ENCODE peak calls at places on chromosomes 7 and 10, in four cellular contexts. S is LoVo, B is epithelial cell of esophagus, R is Peyer's patch. Z is an unnamed sample.
A peak's percentile ranks its signal among the peaks of the same experiment; 100 is the strongest.

GRCh38 chr7:142240546-142240945 is 17.3 kb downstream of the PRSS58 start:
- DNase-seq in S (no peak), B (no peak), R (no peak), Z (no peak)

GRCh38 chr7:73969991-73970390 is 58.0 kb upstream of the ELN start:
- DNase-seq in B (no peak), S (no peak), R (no peak), Z (no peak)

GRCh38 chr7:44380831-44381493 is 55.6 kb upstream of the CAMK2B start:
- DNase-seq in B (peak; percentile 24), R (no peak), S (no peak), Z (no peak)

GRCh38 chr10:110010076-110011069 is 2.6 kb downstream of the ADD3 start:
- DNase-seq in B (no peak), R (no peak), S (no peak), Z (peak; percentile 82)

GRCh38 chr7:73482746-73483145 is 39.3 kb downstream of the BAZ1B start:
- DNase-seq in S (no peak), B (no peak), R (no peak), Z (no peak)

GRCh38 chr7:24783731-24784130 is 26.5 kb upstream of the GSDME start:
- DNase-seq in B (no peak), S (no peak), R (no peak), Z (no peak)

GRCh38 chr10:110221721-110222261 is 14.4 kb downstream of the MXI1 start:
- DNase-seq in S (peak; percentile 15), B (peak; percentile 92), R (peak; percentile 84), Z (peak; percentile 67)

GRCh38 chr7:139673230-139673629 is 104.6 kb downstream of the HIPK2 start:
- DNase-seq in B (no peak), S (no peak), R (peak; percentile 62), Z (no peak)

GRCh38 chr7:74633451-74633921 is 24.0 kb upstream of the GTF2I start:
- DNase-seq in R (no peak), S (peak; percentile 57), B (no peak), Z (no peak)

GRCh38 chr7:22726849-22727792 is at the start of gene IL6:
- DNase-seq in S (peak; percentile 26), R (peak; percentile 77), B (peak; percentile 81), Z (no peak)

GRCh38 chr7:155896531-155897263 is 84.4 kb upstream of the SHH start:
- DNase-seq in S (peak; percentile 81), R (no peak), B (no peak), Z (no peak)

GRCh38 chr7:112084506-112084905 is 121.7 kb downstream of the DOCK4 start:
- DNase-seq in S (no peak), R (no peak), B (peak; percentile 19), Z (no peak)

GRCh38 chr10:1992930-1993329 is 255.6 kb upstream of the ADARB2 start:
- DNase-seq in S (no peak), R (no peak), B (no peak), Z (no peak)

GRCh38 chr10:17200885-17201164 is 647 bp downstream of the TRDMT1 start:
- DNase-seq in R (peak; percentile 71), B (peak; percentile 38), S (peak; percentile 54), Z (no peak)

GRCh38 chr10:125795111-125795510 is 19.5 kb upstream of the MMP21 start:
- DNase-seq in R (peak; percentile 38), S (no peak), B (no peak), Z (no peak)

GRCh38 chr7:101124376-101125056 is 2.4 kb upstream of the SERPINE1 start:
- DNase-seq in B (peak; percentile 62), R (no peak), S (no peak), Z (no peak)

GRCh38 chr10:100697070-100697469 is 48.3 kb upstream of the PAX2 start:
- DNase-seq in B (peak; percentile 59), S (peak; percentile 61), R (no peak), Z (no peak)

GRCh38 chr7:100895956-100896742 is 461 bp upstream of the ACHE start:
- DNase-seq in B (no peak), S (peak; percentile 63), R (peak; percentile 84), Z (peak; percentile 42)

GRCh38 chr7:6446977-6447588 is 671 bp downstream of the DAGLB start:
- DNase-seq in B (peak; percentile 95), S (peak; percentile 94), R (peak; percentile 92), Z (peak; percentile 7)

GRCh38 chr7:47383696-47384445 is 198.0 kb downstream of the TNS3 start:
- DNase-seq in B (no peak), R (peak; percentile 52), S (no peak), Z (no peak)

GRCh38 chr10:49518982-49519578 is 19.8 kb downstream of the ERCC6 start:
- DNase-seq in S (peak; percentile 8), R (no peak), B (peak; percentile 62), Z (peak; percentile 33)

GRCh38 chr10:69346776-69347175 is 68.5 kb downstream of the HK1 start:
- DNase-seq in S (no peak), B (no peak), R (no peak), Z (no peak)

GRCh38 chr10:118758449-118758848 is 3.7 kb upstream of the CACUL1 start:
- DNase-seq in S (no peak), B (no peak), R (no peak), Z (no peak)

GRCh38 chr10:125159932-125160855 is at the start of gene CTBP2:
- DNase-seq in R (peak; percentile 62), S (peak; percentile 65), B (no peak), Z (no peak)

GRCh38 chr10:2949948-2950354 is 117.4 kb upstream of the PFKP start:
- DNase-seq in S (peak; percentile 56), R (no peak), B (peak; percentile 42), Z (no peak)

GRCh38 chr10:134743-135600 is at the start of gene ZMYND11:
- DNase-seq in S (peak; percentile 37), R (peak; percentile 78), B (peak; percentile 59), Z (peak; percentile 68)

GRCh38 chr10:7006614-7007013 is 404.2 kb downstream of the SFMBT2 start:
- DNase-seq in B (no peak), R (no peak), S (no peak), Z (no peak)

GRCh38 chr7:134667899-134668298 is 21.2 kb downstream of the BPGM start:
- DNase-seq in S (no peak), B (peak; percentile 70), R (no peak), Z (no peak)

GRCh38 chr7:46352335-46352954 is 431.4 kb upstream of the IGFBP3 start:
- DNase-seq in S (peak; percentile 67), B (peak; percentile 68), R (peak; percentile 62), Z (no peak)

GRCh38 chr7:105502173-105502572 is 19.9 kb downstream of the PUS7 start:
- DNase-seq in R (no peak), S (no peak), B (no peak), Z (no peak)

GRCh38 chr7:138542183-138542582 is 82.1 kb downstream of the TRIM24 start:
- DNase-seq in B (no peak), S (no peak), R (no peak), Z (no peak)

GRCh38 chr10:50809596-50809995 is 69.9 kb downstream of the ASAH2B start:
- DNase-seq in B (peak; percentile 45), R (no peak), S (no peak), Z (no peak)

GRCh38 chr10:103781329-103782061 is 73.9 kb downstream of the SH3PXD2A start:
- DNase-seq in B (peak; percentile 97), S (peak; percentile 28), R (peak; percentile 66), Z (no peak)

GRCh38 chr10:89481662-89482061 is 53.7 kb downstream of the SLC16A12 start:
- DNase-seq in B (peak; percentile 80), S (no peak), R (no peak), Z (no peak)

GRCh38 chr10:74967850-74968620 is 141.6 kb downstream of the KAT6B start:
- DNase-seq in R (no peak), B (peak; percentile 35), S (peak; percentile 75), Z (no peak)

GRCh38 chr10:102422586-102423129 is 2.0 kb downstream of the FBXL15 start:
- DNase-seq in R (peak; percentile 91), S (peak; percentile 87), B (peak; percentile 76), Z (no peak)

GRCh38 chr7:135117096-135117495 is 30.8 kb upstream of the TMEM140 start:
- DNase-seq in S (no peak), B (no peak), R (no peak), Z (no peak)

GRCh38 chr10:68997216-68997615 is 8.6 kb downstream of the KIFBP start:
- DNase-seq in B (no peak), R (no peak), S (no peak), Z (no peak)

GRCh38 chr10:73655990-73656298 is at the start of gene SYNPO2L:
- DNase-seq in B (no peak), R (no peak), S (no peak), Z (no peak)

Z was measured in CD8-positive, alpha-beta memory T cell.